ENCODE peak calls at places on chromosomes 16 and 17, in eight cellular contexts. One of them, this sample, is unnamed.
A peak's percentile ranks its signal among the peaks of the same experiment; 100 is the strongest.

GRCh38 chr17:44804301-44805061 is 25.6 kb downstream of the GJC1 start:
- DNase-seq in cardiac muscle cell: no peak
- DNase-seq in CD8-positive, alpha-beta memory T cell: no peak
- DNase-seq in upper lobe of right lung: no peak
- DNase-seq in heart right ventricle: peak; percentile 48
- DNase-seq in CD8-positive, alpha-beta T cell: no peak
- DNase-seq in lung: no peak
- DNase-seq in GM23248: no peak
- DNase-seq in this sample: no peak

GRCh38 chr17:35146214-35146833 is 1.3 kb upstream of the UNC45B start:
- DNase-seq in CD8-positive, alpha-beta T cell: no peak
- DNase-seq in cardiac muscle cell: peak; percentile 22
- DNase-seq in upper lobe of right lung: no peak
- DNase-seq in CD8-positive, alpha-beta memory T cell: no peak
- DNase-seq in lung: no peak
- DNase-seq in GM23248: no peak
- DNase-seq in heart right ventricle: no peak
- DNase-seq in this sample: no peak

GRCh38 chr16:88472042-88472441 is 19.0 kb downstream of the ZFPM1 start:
- DNase-seq in lung: no peak
- DNase-seq in heart right ventricle: no peak
- DNase-seq in GM23248: no peak
- DNase-seq in CD8-positive, alpha-beta memory T cell: peak; percentile 43
- DNase-seq in upper lobe of right lung: no peak
- DNase-seq in CD8-positive, alpha-beta T cell: no peak
- DNase-seq in cardiac muscle cell: no peak
- DNase-seq in this sample: no peak

GRCh38 chr17:64778367-64779290 is 116.5 kb upstream of the SMURF2 start:
- DNase-seq in lung: no peak
- DNase-seq in GM23248: peak; percentile 47
- DNase-seq in CD8-positive, alpha-beta memory T cell: no peak
- DNase-seq in CD8-positive, alpha-beta T cell: peak; percentile 62
- DNase-seq in upper lobe of right lung: peak; percentile 76
- DNase-seq in cardiac muscle cell: peak; percentile 32
- DNase-seq in heart right ventricle: no peak
- DNase-seq in this sample: no peak

GRCh38 chr16:21950782-21951521 is 2.2 kb upstream of the UQCRC2 start:
- DNase-seq in CD8-positive, alpha-beta memory T cell: peak; percentile 26
- DNase-seq in GM23248: peak; percentile 63
- DNase-seq in cardiac muscle cell: peak; percentile 12
- DNase-seq in CD8-positive, alpha-beta T cell: no peak
- DNase-seq in lung: no peak
- DNase-seq in upper lobe of right lung: no peak
- DNase-seq in heart right ventricle: no peak
- DNase-seq in this sample: no peak

GRCh38 chr16:48014349-48015135 is 141.3 kb downstream of the ABCC12 start:
- DNase-seq in cardiac muscle cell: no peak
- DNase-seq in CD8-positive, alpha-beta T cell: no peak
- DNase-seq in GM23248: peak; percentile 5
- DNase-seq in CD8-positive, alpha-beta memory T cell: no peak
- DNase-seq in upper lobe of right lung: no peak
- DNase-seq in lung: no peak
- DNase-seq in heart right ventricle: no peak
- DNase-seq in this sample: peak; percentile 92

GRCh38 chr17:76176701-76177574 is 35.9 kb upstream of the FOXJ1 start:
- DNase-seq in CD8-positive, alpha-beta T cell: no peak
- DNase-seq in GM23248: no peak
- DNase-seq in lung: no peak
- DNase-seq in cardiac muscle cell: no peak
- DNase-seq in CD8-positive, alpha-beta memory T cell: no peak
- DNase-seq in upper lobe of right lung: no peak
- DNase-seq in heart right ventricle: no peak
- DNase-seq in this sample: no peak

GRCh38 chr17:43755389-43755875 is 3.2 kb downstream of the SOST start:
- DNase-seq in lung: no peak
- DNase-seq in upper lobe of right lung: no peak
- DNase-seq in CD8-positive, alpha-beta memory T cell: no peak
- DNase-seq in CD8-positive, alpha-beta T cell: no peak
- DNase-seq in GM23248: no peak
- DNase-seq in heart right ventricle: peak; percentile 30
- DNase-seq in cardiac muscle cell: peak; percentile 43
- DNase-seq in this sample: no peak

GRCh38 chr17:40086150-40087044 is 14.0 kb downstream of the NR1D1 start:
- DNase-seq in heart right ventricle: peak; percentile 73
- DNase-seq in lung: no peak
- DNase-seq in GM23248: peak; percentile 60
- DNase-seq in upper lobe of right lung: peak; percentile 80
- DNase-seq in CD8-positive, alpha-beta T cell: peak; percentile 77
- DNase-seq in CD8-positive, alpha-beta memory T cell: peak; percentile 63
- DNase-seq in cardiac muscle cell: peak; percentile 78
- DNase-seq in this sample: no peak

GRCh38 chr16:9053006-9053601 is 38.3 kb upstream of the HAPSTR1 start:
- DNase-seq in CD8-positive, alpha-beta memory T cell: no peak
- DNase-seq in cardiac muscle cell: peak; percentile 87
- DNase-seq in heart right ventricle: peak; percentile 32
- DNase-seq in CD8-positive, alpha-beta T cell: no peak
- DNase-seq in upper lobe of right lung: peak; percentile 67
- DNase-seq in GM23248: peak; percentile 62
- DNase-seq in lung: peak; percentile 57
- DNase-seq in this sample: no peak

GRCh38 chr17:2075336-2076056 is 20.6 kb downstream of the HIC1 start:
- DNase-seq in upper lobe of right lung: no peak
- DNase-seq in GM23248: peak; percentile 63
- DNase-seq in lung: no peak
- DNase-seq in cardiac muscle cell: peak; percentile 39
- DNase-seq in CD8-positive, alpha-beta T cell: no peak
- DNase-seq in heart right ventricle: peak; percentile 58
- DNase-seq in CD8-positive, alpha-beta memory T cell: no peak
- DNase-seq in this sample: no peak

GRCh38 chr17:64300566-64300965 is 37.5 kb upstream of the TEX2 start:
- DNase-seq in heart right ventricle: no peak
- DNase-seq in GM23248: no peak
- DNase-seq in upper lobe of right lung: no peak
- DNase-seq in cardiac muscle cell: no peak
- DNase-seq in lung: no peak
- DNase-seq in CD8-positive, alpha-beta memory T cell: no peak
- DNase-seq in CD8-positive, alpha-beta T cell: no peak
- DNase-seq in this sample: no peak

GRCh38 chr16:67477960-67478554 is 2.9 kb downstream of the ATP6V0D1 start:
- DNase-seq in heart right ventricle: no peak
- DNase-seq in CD8-positive, alpha-beta memory T cell: no peak
- DNase-seq in lung: no peak
- DNase-seq in GM23248: no peak
- DNase-seq in cardiac muscle cell: no peak
- DNase-seq in upper lobe of right lung: no peak
- DNase-seq in CD8-positive, alpha-beta T cell: no peak
- DNase-seq in this sample: no peak
- H3K27me3 ChIP-seq in heart right ventricle: no peaks in the 10 kb centered on the region
- H3K27me3 ChIP-seq in CD8-positive, alpha-beta memory T cell: no peaks in the 10 kb centered on the region
- H3K27me3 ChIP-seq in lung: no peaks in the 10 kb centered on the region
- H3K27me3 ChIP-seq in GM23248: no peaks in the 10 kb centered on the region
- H3K27me3 ChIP-seq in cardiac muscle cell: no peaks in the 10 kb centered on the region
- H3K27me3 ChIP-seq in upper lobe of right lung: no peaks in the 10 kb centered on the region
- H3K27me3 ChIP-seq in CD8-positive, alpha-beta T cell: no peaks in the 10 kb centered on the region
- H3K27me3 ChIP-seq in this sample: no peaks in the 10 kb centered on the region

GRCh38 chr17:79955961-79956735 is 79.5 kb downstream of the TBC1D16 start:
- DNase-seq in cardiac muscle cell: no peak
- DNase-seq in upper lobe of right lung: peak; percentile 56
- DNase-seq in CD8-positive, alpha-beta T cell: no peak
- DNase-seq in lung: no peak
- DNase-seq in CD8-positive, alpha-beta memory T cell: no peak
- DNase-seq in heart right ventricle: no peak
- DNase-seq in GM23248: no peak
- DNase-seq in this sample: no peak

GRCh38 chr17:79955167-79955549 is 80.5 kb downstream of the TBC1D16 start:
- DNase-seq in upper lobe of right lung: peak; percentile 61
- DNase-seq in CD8-positive, alpha-beta memory T cell: no peak
- DNase-seq in cardiac muscle cell: no peak
- DNase-seq in lung: no peak
- DNase-seq in CD8-positive, alpha-beta T cell: no peak
- DNase-seq in GM23248: no peak
- DNase-seq in heart right ventricle: no peak
- DNase-seq in this sample: no peak

GRCh38 chr17:79952915-79953314 is 82.8 kb downstream of the TBC1D16 start:
- DNase-seq in heart right ventricle: no peak
- DNase-seq in cardiac muscle cell: no peak
- DNase-seq in upper lobe of right lung: no peak
- DNase-seq in CD8-positive, alpha-beta memory T cell: no peak
- DNase-seq in CD8-positive, alpha-beta T cell: no peak
- DNase-seq in lung: no peak
- DNase-seq in GM23248: no peak
- DNase-seq in this sample: no peak

GRCh38 chr17:79953335-79953734 is 82.3 kb downstream of the TBC1D16 start:
- DNase-seq in cardiac muscle cell: no peak
- DNase-seq in lung: no peak
- DNase-seq in heart right ventricle: no peak
- DNase-seq in CD8-positive, alpha-beta memory T cell: no peak
- DNase-seq in upper lobe of right lung: no peak
- DNase-seq in CD8-positive, alpha-beta T cell: no peak
- DNase-seq in GM23248: no peak
- DNase-seq in this sample: no peak

GRCh38 chr17:79954281-79955166 is 81.1 kb downstream of the TBC1D16 start:
- DNase-seq in CD8-positive, alpha-beta T cell: no peak
- DNase-seq in cardiac muscle cell: no peak
- DNase-seq in lung: no peak
- DNase-seq in heart right ventricle: no peak
- DNase-seq in CD8-positive, alpha-beta memory T cell: no peak
- DNase-seq in upper lobe of right lung: peak; percentile 51
- DNase-seq in GM23248: no peak
- DNase-seq in this sample: no peak
- H3K27ac ChIP-seq in CD8-positive, alpha-beta T cell: no peak overlapping the region
- H3K27ac ChIP-seq in cardiac muscle cell: no peak overlapping the region
- H3K27ac ChIP-seq in lung: no peak overlapping the region
- H3K27ac ChIP-seq in heart right ventricle: no peak overlapping the region
- H3K27ac ChIP-seq in CD8-positive, alpha-beta memory T cell: no peak overlapping the region
- H3K27ac ChIP-seq in upper lobe of right lung: no peak overlapping the region
- H3K27ac ChIP-seq in GM23248: no peak overlapping the region
- H3K27ac ChIP-seq in this sample: no peak overlapping the region

GRCh38 chr16:24766057-24766456 is 36.6 kb downstream of the TNRC6A start:
- DNase-seq in cardiac muscle cell: no peak
- DNase-seq in lung: no peak
- DNase-seq in GM23248: no peak
- DNase-seq in CD8-positive, alpha-beta T cell: no peak
- DNase-seq in heart right ventricle: no peak
- DNase-seq in upper lobe of right lung: no peak
- DNase-seq in CD8-positive, alpha-beta memory T cell: no peak
- DNase-seq in this sample: no peak
- H3K4me3 ChIP-seq in cardiac muscle cell: no peak overlapping the region
- H3K4me3 ChIP-seq in lung: no peak overlapping the region
- H3K4me3 ChIP-seq in GM23248: no peak overlapping the region
- H3K4me3 ChIP-seq in CD8-positive, alpha-beta T cell: no peak overlapping the region
- H3K4me3 ChIP-seq in heart right ventricle: no peak overlapping the region
- H3K4me3 ChIP-seq in upper lobe of right lung: no peak overlapping the region
- H3K4me3 ChIP-seq in CD8-positive, alpha-beta memory T cell: no peak overlapping the region
- H3K4me3 ChIP-seq in this sample: no peak overlapping the region

GRCh38 chr16:630815-631405 is at the start of gene WFIKKN1:
- DNase-seq in upper lobe of right lung: peak; percentile 87
- DNase-seq in cardiac muscle cell: peak; percentile 94
- DNase-seq in lung: peak; percentile 61
- DNase-seq in heart right ventricle: no peak
- DNase-seq in CD8-positive, alpha-beta T cell: no peak
- DNase-seq in GM23248: peak; percentile 26
- DNase-seq in CD8-positive, alpha-beta memory T cell: no peak
- DNase-seq in this sample: no peak
- H3K27me3 ChIP-seq in upper lobe of right lung: no peaks in the 10 kb centered on the region
- H3K27me3 ChIP-seq in cardiac muscle cell: no peaks in the 10 kb centered on the region
- H3K27me3 ChIP-seq in lung: no peaks in the 10 kb centered on the region
- H3K27me3 ChIP-seq in heart right ventricle: no peaks in the 10 kb centered on the region
- H3K27me3 ChIP-seq in CD8-positive, alpha-beta T cell: no peaks in the 10 kb centered on the region
- H3K27me3 ChIP-seq in GM23248: no peaks in the 10 kb centered on the region
- H3K27me3 ChIP-seq in CD8-positive, alpha-beta memory T cell: no peaks in the 10 kb centered on the region
- H3K27me3 ChIP-seq in this sample: peaks cover 21% of the 10 kb centered on the region

GRCh38 chr17:81388091-81388611 is 7.1 kb upstream of the BAHCC1 start:
- DNase-seq in lung: no peak
- DNase-seq in CD8-positive, alpha-beta T cell: no peak
- DNase-seq in heart right ventricle: no peak
- DNase-seq in cardiac muscle cell: no peak
- DNase-seq in GM23248: no peak
- DNase-seq in CD8-positive, alpha-beta memory T cell: no peak
- DNase-seq in upper lobe of right lung: no peak
- DNase-seq in this sample: no peak

GRCh38 chr17:81386646-81387234 is 8.5 kb upstream of the BAHCC1 start:
- DNase-seq in CD8-positive, alpha-beta T cell: no peak
- DNase-seq in GM23248: no peak
- DNase-seq in upper lobe of right lung: peak; percentile 85
- DNase-seq in heart right ventricle: peak; percentile 70
- DNase-seq in lung: no peak
- DNase-seq in CD8-positive, alpha-beta memory T cell: no peak
- DNase-seq in cardiac muscle cell: peak; percentile 78
- DNase-seq in this sample: no peak

GRCh38 chr17:81386141-81386645 is 9.1 kb upstream of the BAHCC1 start:
- DNase-seq in cardiac muscle cell: no peak
- DNase-seq in lung: no peak
- DNase-seq in GM23248: no peak
- DNase-seq in CD8-positive, alpha-beta T cell: no peak
- DNase-seq in upper lobe of right lung: no peak
- DNase-seq in CD8-positive, alpha-beta memory T cell: no peak
- DNase-seq in heart right ventricle: no peak
- DNase-seq in this sample: no peak

GRCh38 chr17:81388612-81389367 is 6.5 kb upstream of the BAHCC1 start:
- DNase-seq in cardiac muscle cell: peak; percentile 45
- DNase-seq in lung: no peak
- DNase-seq in upper lobe of right lung: no peak
- DNase-seq in heart right ventricle: peak; percentile 44
- DNase-seq in CD8-positive, alpha-beta memory T cell: no peak
- DNase-seq in CD8-positive, alpha-beta T cell: no peak
- DNase-seq in GM23248: no peak
- DNase-seq in this sample: no peak

DNA sequence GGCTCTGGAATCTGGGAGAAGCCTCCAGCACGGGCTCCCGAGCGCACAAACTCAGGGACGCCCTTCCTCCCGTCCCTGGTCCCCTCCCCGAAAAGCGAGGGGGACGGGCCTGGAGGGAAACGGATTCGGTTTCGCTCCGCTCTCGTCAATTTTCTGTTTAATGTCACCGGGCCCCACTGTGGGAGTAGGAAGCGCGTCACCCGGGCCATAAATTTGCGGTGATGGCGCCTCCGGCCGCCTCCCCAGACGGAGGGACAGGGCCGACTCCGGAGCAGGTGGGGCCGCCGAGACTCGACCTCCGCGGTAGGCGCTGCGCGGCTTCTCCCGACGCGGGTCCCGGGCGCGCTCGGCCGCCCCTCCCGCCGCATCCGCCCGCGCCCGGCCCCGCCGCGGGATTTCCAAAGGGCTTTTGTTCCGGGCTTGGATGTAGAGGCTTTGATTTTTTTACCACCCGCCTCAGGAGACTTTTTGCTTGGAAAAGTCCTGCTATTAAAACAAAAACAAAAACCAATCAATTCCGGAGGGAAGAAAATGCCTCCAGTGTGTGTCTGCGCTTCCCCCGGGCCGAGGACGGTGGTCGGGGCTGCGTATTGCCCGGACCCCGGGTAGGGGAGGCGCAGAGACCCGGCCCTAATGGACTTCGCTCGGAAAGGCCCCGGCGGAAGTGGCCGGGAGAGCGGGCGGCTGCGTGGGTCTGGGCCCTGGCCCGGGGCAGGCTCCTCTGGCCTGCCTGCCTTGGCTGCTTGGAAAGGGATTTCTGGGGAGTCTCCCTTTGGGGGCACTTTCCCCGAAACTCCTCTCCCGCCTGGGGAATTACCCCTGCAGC is 7.8 kb upstream of the BAHCC1 start:
- DNase-seq in CD8-positive, alpha-beta memory T cell: no peak
- DNase-seq in heart right ventricle: peak; percentile 66
- DNase-seq in CD8-positive, alpha-beta T cell: no peak
- DNase-seq in lung: peak; percentile 63
- DNase-seq in cardiac muscle cell: peak; percentile 71
- DNase-seq in GM23248: peak; percentile 75
- DNase-seq in upper lobe of right lung: peak; percentile 85
- DNase-seq in this sample: no peak
- H3K27ac ChIP-seq in CD8-positive, alpha-beta memory T cell: peak overlapping the region; percentile 54
- H3K27ac ChIP-seq in heart right ventricle: peak overlapping the region; percentile 96
- H3K27ac ChIP-seq in CD8-positive, alpha-beta T cell: no peak overlapping the region
- H3K27ac ChIP-seq in lung: peak overlapping the region; percentile 94
- H3K27ac ChIP-seq in cardiac muscle cell: peak overlapping the region; percentile 89
- H3K27ac ChIP-seq in GM23248: peak overlapping the region; percentile 79
- H3K27ac ChIP-seq in upper lobe of right lung: peak overlapping the region; percentile 94
- H3K27ac ChIP-seq in this sample: peak overlapping the region; percentile 100

This sample was measured in esophagus muscularis mucosa.